ENCODE peak calls at places on chromosomes 13 and 19, in seven cellular contexts. W is fibroblast of the aortic adventitia; V is kidney epithelial cell; B is prostate gland; D is foreskin fibroblast; U is SK-N-SH; N is CD8-positive, alpha-beta T cell. L is an unnamed sample.

GRCh38 chr19:19821366-19822147 is at the start of gene ZNF506:
- DNase-seq in W (peak; percentile 95), V (peak; percentile 85), B (peak; percentile 99), D (peak; percentile 93), U (peak; percentile 90), N (peak; percentile 95), L (peak; percentile 71)

GRCh38 chr19:5676711-5677110 is 3.6 kb downstream of the MICOS13 start:
- DNase-seq in W (no peak), V (no peak), B (no peak), D (no peak), U (no peak), N (no peak), L (no peak)

GRCh38 chr19:34967551-34967950 is 3.5 kb upstream of the ZNF792 start:
- DNase-seq in W (no peak), V (no peak), B (no peak), D (no peak), U (no peak), N (no peak), L (no peak)

GRCh38 chr13:90308249-90308648 is 1039.2 kb upstream of the MIR17HG start:
- DNase-seq in W (no peak), V (no peak), B (no peak), D (no peak), U (no peak), N (no peak), L (no peak)

GRCh38 chr13:110183925-110184324 is 123.0 kb downstream of the COL4A1 start:
- DNase-seq in W (no peak), V (no peak), B (no peak), D (no peak), U (peak; percentile 76), N (no peak), L (no peak)

GRCh38 chr13:99015606-99016520 is 38.0 kb upstream of the DOCK9 start:
- DNase-seq in W (no peak), V (no peak), B (no peak), D (no peak), U (no peak), N (no peak), L (no peak)

GRCh38 chr13:49421391-49421790 is 22.5 kb downstream of the CAB39L start:
- DNase-seq in W (no peak), V (no peak), B (no peak), D (no peak), U (no peak), N (no peak), L (no peak)

GRCh38 chr13:58960909-58961308 is 1202.8 kb downstream of the DIAPH3 start:
- DNase-seq in W (peak; percentile 0), V (no peak), B (no peak), D (no peak), U (peak; percentile 25), N (no peak), L (no peak)

GRCh38 chr13:34128661-34129060 is 310.7 kb downstream of the RFC3 start:
- DNase-seq in W (no peak), V (no peak), B (no peak), D (no peak), U (no peak), N (no peak), L (no peak)

GRCh38 chr19:17220207-17220758 is 5.1 kb downstream of the USE1 start:
- DNase-seq in W (peak; percentile 88), V (no peak), B (no peak), D (peak; percentile 66), U (no peak), N (no peak), L (no peak)

GRCh38 chr19:29674374-29675119 is 9.3 kb downstream of the PLEKHF1 start:
- DNase-seq in W (no peak), V (no peak), B (no peak), D (no peak), U (no peak), N (no peak), L (no peak)

GRCh38 chr19:3443840-3444694 is 36.3 kb downstream of the SMIM24 start:
- DNase-seq in W (no peak), V (no peak), B (no peak), D (peak; percentile 49), U (peak; percentile 76), N (no peak), L (no peak)

GRCh38 chr13:19864018-19864338 is 529 bp upstream of the ZMYM5 start:
- DNase-seq in W (peak; percentile 73), V (no peak), B (peak; percentile 36), D (peak; percentile 55), U (peak; percentile 75), N (no peak), L (no peak)

GRCh38 chr19:2246801-2247361 is 2.2 kb upstream of the AMH start:
- DNase-seq in W (peak; percentile 56), V (no peak), B (no peak), D (peak; percentile 40), U (peak; percentile 49), N (no peak), L (no peak)

GRCh38 chr19:47490847-47491246 is 6.8 kb upstream of the KPTN start:
- DNase-seq in W (no peak), V (no peak), B (no peak), D (no peak), U (no peak), N (no peak), L (no peak)

DNA sequence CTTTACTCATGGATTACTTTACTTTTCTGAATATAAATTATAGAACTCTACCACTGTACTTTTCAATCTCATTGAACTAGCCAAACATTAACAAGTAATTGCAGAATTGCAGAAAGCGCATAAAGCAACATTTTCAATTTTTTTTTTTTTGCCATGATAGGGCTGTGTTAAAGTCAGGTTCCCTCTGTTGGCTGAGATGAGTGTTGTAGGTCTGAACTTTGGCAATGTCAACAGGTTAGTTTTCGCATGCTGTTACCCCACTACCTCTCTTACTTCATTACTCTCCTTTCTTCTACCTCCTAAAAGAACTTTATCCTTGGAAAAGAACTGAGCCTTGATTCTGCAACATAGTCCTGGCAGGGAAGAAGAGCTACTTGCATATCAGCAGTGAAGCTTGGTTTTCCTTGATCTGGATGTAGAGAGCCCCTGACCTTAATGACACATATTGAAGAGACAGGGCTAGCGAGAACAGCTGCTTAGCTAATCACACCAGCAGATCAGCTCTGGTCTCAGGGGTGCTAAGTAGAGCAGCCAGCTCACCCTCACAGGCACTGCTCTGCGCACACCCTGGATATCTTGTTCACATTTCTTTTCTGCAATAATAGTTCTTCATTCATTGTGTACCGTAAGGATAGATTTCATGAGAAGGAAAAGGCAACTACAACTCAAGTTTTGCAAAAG is 119.5 kb downstream of the FLT1 start:
- DNase-seq in W (no peak), V (no peak), B (no peak), D (no peak), U (peak; percentile 33), N (no peak), L (no peak)
- TF ChIP-seq CTCF in W (no peak), V (no peak), B (no peak), D (no peak), U (no peak), N (no peak), L (no peak)

GRCh38 chr13:31587696-31588266 is 151.5 kb upstream of the RXFP2 start:
- DNase-seq in W (peak; percentile 65), V (no peak), B (no peak), D (no peak), U (no peak), N (no peak), L (no peak)

GRCh38 chr13:31594056-31594455 is 145.3 kb upstream of the RXFP2 start:
- DNase-seq in W (no peak), V (no peak), B (no peak), D (no peak), U (no peak), N (no peak), L (no peak)

GRCh38 chr13:31588331-31588730 is 151.0 kb upstream of the RXFP2 start:
- DNase-seq in W (no peak), V (peak; percentile 14), B (no peak), D (no peak), U (no peak), N (no peak), L (no peak)

GRCh38 chr13:31591834-31592233 is 147.5 kb upstream of the RXFP2 start:
- DNase-seq in W (no peak), V (no peak), B (no peak), D (no peak), U (no peak), N (no peak), L (no peak)

DNA sequence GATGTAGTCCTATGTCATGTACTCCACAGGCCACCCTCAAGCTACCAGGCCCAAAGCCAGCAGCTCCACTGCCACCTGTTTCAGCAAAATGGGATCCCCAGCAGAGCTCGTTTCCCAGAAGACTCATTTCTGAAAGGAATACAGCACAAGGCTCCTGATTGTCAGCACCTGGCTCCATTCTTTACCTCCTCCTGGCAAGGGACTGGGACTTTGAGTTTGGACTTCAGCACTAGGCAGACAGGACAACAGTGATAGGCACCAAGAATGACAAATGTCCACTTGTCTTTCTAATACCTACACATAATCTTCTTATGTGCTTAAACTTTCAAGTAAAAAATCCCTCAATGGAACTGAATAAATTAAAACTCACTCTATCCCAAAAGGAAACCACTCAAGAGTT is 150.4 kb upstream of the RXFP2 start:
- DNase-seq in W (no peak), V (no peak), B (no peak), D (no peak), U (no peak), N (no peak), L (no peak)
- TF ChIP-seq CTCF in W (no peak), V (no peak), B (no peak), D (no peak), U (no peak), N (no peak), L (no peak)

DNA sequence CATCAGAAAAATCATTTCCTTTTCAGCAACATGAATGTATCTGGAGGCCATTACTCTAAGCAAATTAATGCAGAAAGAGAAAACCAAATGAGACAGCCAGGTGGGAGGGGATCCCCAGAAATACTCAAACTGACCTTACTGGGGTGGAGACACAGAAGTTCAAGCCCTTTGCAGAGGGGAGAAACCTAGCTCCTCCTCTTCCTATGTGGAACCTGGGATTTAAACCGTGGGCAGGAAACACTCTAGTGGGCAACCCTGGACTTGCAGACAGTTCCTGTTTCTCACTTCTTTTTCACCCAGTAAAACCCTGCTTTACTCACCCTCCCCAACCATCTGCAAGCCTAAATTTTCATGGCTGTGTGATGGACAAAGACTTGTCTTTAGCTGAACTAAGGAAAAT is 61.3 kb downstream of the SLITRK6 start:
- DNase-seq in W (no peak), V (no peak), B (no peak), D (no peak), U (no peak), N (no peak), L (no peak)
- TF ChIP-seq CTCF in W (no peak), V (no peak), B (no peak), D (no peak), U (no peak), N (no peak), L (no peak)

GRCh38 chr19:7550987-7551761 is 15.7 kb downstream of the PNPLA6 start:
- DNase-seq in W (no peak), V (peak; percentile 39), B (peak; percentile 75), D (no peak), U (peak; percentile 98), N (no peak), L (no peak)

GRCh38 chr19:7554990-7555864 is 19.7 kb downstream of the PNPLA6 start:
- DNase-seq in W (no peak), V (no peak), B (no peak), D (no peak), U (peak; percentile 91), N (no peak), L (no peak)

GRCh38 chr19:7552781-7553180 is 17.3 kb downstream of the PNPLA6 start:
- DNase-seq in W (no peak), V (no peak), B (no peak), D (no peak), U (peak; percentile 15), N (no peak), L (no peak)

GRCh38 chr19:7556696-7557315 is 21.3 kb downstream of the PNPLA6 start:
- DNase-seq in W (no peak), V (no peak), B (no peak), D (no peak), U (no peak), N (no peak), L (no peak)

GRCh38 chr19:7554565-7554964 is 19.0 kb downstream of the PNPLA6 start:
- DNase-seq in W (no peak), V (no peak), B (no peak), D (no peak), U (no peak), N (no peak), L (no peak)
- TF ChIP-seq CTCF in W (no peak), V (no peak), B (no peak), D (no peak), U (no peak), N (no peak), L (no peak)